ENCODE peak calls at places on chromosomes 16 and 17, in five cellular contexts. One of them, this sample, is unnamed.
A peak's percentile ranks its signal among the peaks of the same experiment; 100 is the strongest.

GRCh38 chr17:30253316-30253715 is 17.8 kb upstream of the SLC6A4 start:
- DNase-seq in mammary epithelial cell: no peak
- DNase-seq in adrenal gland: no peak
- DNase-seq in fibroblast of lung: no peak
- DNase-seq in effector memory CD4-positive, alpha-beta T cell: no peak
- DNase-seq in this sample: no peak

GRCh38 chr16:27828671-27829070 is 234.8 kb downstream of the GSG1L start:
- DNase-seq in fibroblast of lung: no peak
- DNase-seq in effector memory CD4-positive, alpha-beta T cell: no peak
- DNase-seq in adrenal gland: no peak
- DNase-seq in mammary epithelial cell: no peak
- DNase-seq in this sample: no peak

GRCh38 chr17:63523256-63523869 is at the start of gene KCNH6:
- DNase-seq in fibroblast of lung: peak; percentile 1
- DNase-seq in adrenal gland: no peak
- DNase-seq in mammary epithelial cell: no peak
- DNase-seq in effector memory CD4-positive, alpha-beta T cell: no peak
- DNase-seq in this sample: no peak

GRCh38 chr16:1612320-1613111 is at the start of gene CRAMP1:
- DNase-seq in effector memory CD4-positive, alpha-beta T cell: peak; percentile 5
- DNase-seq in mammary epithelial cell: peak; percentile 36
- DNase-seq in fibroblast of lung: peak; percentile 17
- DNase-seq in adrenal gland: peak; percentile 58
- DNase-seq in this sample: peak; percentile 16

GRCh38 chr17:68753985-68754769 is 153.0 kb upstream of the FAM20A start:
- DNase-seq in adrenal gland: no peak
- DNase-seq in fibroblast of lung: no peak
- DNase-seq in mammary epithelial cell: no peak
- DNase-seq in effector memory CD4-positive, alpha-beta T cell: no peak
- DNase-seq in this sample: no peak

GRCh38 chr16:4859190-4859899 is 12.1 kb downstream of the UBN1 start:
- DNase-seq in effector memory CD4-positive, alpha-beta T cell: no peak
- DNase-seq in fibroblast of lung: peak; percentile 48
- DNase-seq in mammary epithelial cell: peak; percentile 85
- DNase-seq in adrenal gland: no peak
- DNase-seq in this sample: no peak

GRCh38 chr17:50264263-50265113 is 9.8 kb upstream of the TMEM92 start:
- DNase-seq in mammary epithelial cell: no peak
- DNase-seq in adrenal gland: no peak
- DNase-seq in fibroblast of lung: peak; percentile 65
- DNase-seq in effector memory CD4-positive, alpha-beta T cell: no peak
- DNase-seq in this sample: no peak

GRCh38 chr16:19853973-19854876 is 30.4 kb downstream of the GPRC5B start:
- DNase-seq in effector memory CD4-positive, alpha-beta T cell: no peak
- DNase-seq in fibroblast of lung: no peak
- DNase-seq in adrenal gland: no peak
- DNase-seq in mammary epithelial cell: no peak
- DNase-seq in this sample: no peak

GRCh38 chr17:73827627-73828241 is 183.5 kb upstream of the SDK2 start:
- DNase-seq in effector memory CD4-positive, alpha-beta T cell: no peak
- DNase-seq in mammary epithelial cell: no peak
- DNase-seq in fibroblast of lung: no peak
- DNase-seq in adrenal gland: no peak
- DNase-seq in this sample: no peak

GRCh38 chr17:81612172-81612571 is 24.7 kb downstream of the NPLOC4 start:
- DNase-seq in mammary epithelial cell: no peak
- DNase-seq in adrenal gland: no peak
- DNase-seq in effector memory CD4-positive, alpha-beta T cell: no peak
- DNase-seq in fibroblast of lung: no peak
- DNase-seq in this sample: no peak

GRCh38 chr17:56142325-56142724 is 10.9 kb upstream of the ANKFN1 start:
- DNase-seq in effector memory CD4-positive, alpha-beta T cell: no peak
- DNase-seq in fibroblast of lung: peak; percentile 95
- DNase-seq in mammary epithelial cell: peak; percentile 18
- DNase-seq in adrenal gland: no peak
- DNase-seq in this sample: no peak

GRCh38 chr16:58814348-58814801 is 80.3 kb upstream of the GOT2 start:
- DNase-seq in adrenal gland: peak; percentile 72
- DNase-seq in fibroblast of lung: peak; percentile 36
- DNase-seq in effector memory CD4-positive, alpha-beta T cell: peak; percentile 8
- DNase-seq in mammary epithelial cell: peak; percentile 26
- DNase-seq in this sample: peak; percentile 40

GRCh38 chr17:74474043-74474792 is 7.8 kb downstream of the CD300A start:
- DNase-seq in adrenal gland: no peak
- DNase-seq in effector memory CD4-positive, alpha-beta T cell: no peak
- DNase-seq in mammary epithelial cell: no peak
- DNase-seq in fibroblast of lung: no peak
- DNase-seq in this sample: no peak

GRCh38 chr16:27369806-27370205 is 32.2 kb upstream of the IL21R start:
- DNase-seq in effector memory CD4-positive, alpha-beta T cell: no peak
- DNase-seq in fibroblast of lung: peak; percentile 57
- DNase-seq in mammary epithelial cell: no peak
- DNase-seq in adrenal gland: no peak
- DNase-seq in this sample: no peak

GRCh38 chr17:69853533-69854262 is 221.3 kb upstream of the KCNJ16 start:
- DNase-seq in mammary epithelial cell: no peak
- DNase-seq in adrenal gland: peak; percentile 87
- DNase-seq in effector memory CD4-positive, alpha-beta T cell: no peak
- DNase-seq in fibroblast of lung: peak; percentile 54
- DNase-seq in this sample: no peak

GRCh38 chr17:31488982-31489294 is 97.5 kb downstream of the RAB11FIP4 start:
- DNase-seq in mammary epithelial cell: no peak
- DNase-seq in effector memory CD4-positive, alpha-beta T cell: no peak
- DNase-seq in adrenal gland: no peak
- DNase-seq in fibroblast of lung: no peak
- DNase-seq in this sample: no peak

GRCh38 chr17:17722081-17722905 is 41.0 kb downstream of the RAI1 start:
- DNase-seq in mammary epithelial cell: no peak
- DNase-seq in effector memory CD4-positive, alpha-beta T cell: no peak
- DNase-seq in fibroblast of lung: peak; percentile 61
- DNase-seq in adrenal gland: peak; percentile 75
- DNase-seq in this sample: no peak

GRCh38 chr16:70740919-70741778 is 55.3 kb upstream of the MTSS2 start:
- DNase-seq in mammary epithelial cell: no peak
- DNase-seq in fibroblast of lung: peak; percentile 55
- DNase-seq in effector memory CD4-positive, alpha-beta T cell: no peak
- DNase-seq in adrenal gland: no peak
- DNase-seq in this sample: no peak

GRCh38 chr17:27241346-27241946 is 52.5 kb upstream of the WSB1 start:
- DNase-seq in fibroblast of lung: peak; percentile 64
- DNase-seq in effector memory CD4-positive, alpha-beta T cell: no peak
- DNase-seq in adrenal gland: no peak
- DNase-seq in mammary epithelial cell: peak; percentile 90
- DNase-seq in this sample: no peak

GRCh38 chr17:39706921-39707337 is 7.1 kb downstream of the ERBB2 start:
- DNase-seq in adrenal gland: no peak
- DNase-seq in effector memory CD4-positive, alpha-beta T cell: no peak
- DNase-seq in fibroblast of lung: no peak
- DNase-seq in mammary epithelial cell: no peak
- DNase-seq in this sample: no peak

GRCh38 chr16:85902366-85903155 is 3.6 kb downstream of the IRF8 start:
- DNase-seq in fibroblast of lung: no peak
- DNase-seq in mammary epithelial cell: no peak
- DNase-seq in adrenal gland: no peak
- DNase-seq in effector memory CD4-positive, alpha-beta T cell: peak; percentile 17
- DNase-seq in this sample: no peak

DNA sequence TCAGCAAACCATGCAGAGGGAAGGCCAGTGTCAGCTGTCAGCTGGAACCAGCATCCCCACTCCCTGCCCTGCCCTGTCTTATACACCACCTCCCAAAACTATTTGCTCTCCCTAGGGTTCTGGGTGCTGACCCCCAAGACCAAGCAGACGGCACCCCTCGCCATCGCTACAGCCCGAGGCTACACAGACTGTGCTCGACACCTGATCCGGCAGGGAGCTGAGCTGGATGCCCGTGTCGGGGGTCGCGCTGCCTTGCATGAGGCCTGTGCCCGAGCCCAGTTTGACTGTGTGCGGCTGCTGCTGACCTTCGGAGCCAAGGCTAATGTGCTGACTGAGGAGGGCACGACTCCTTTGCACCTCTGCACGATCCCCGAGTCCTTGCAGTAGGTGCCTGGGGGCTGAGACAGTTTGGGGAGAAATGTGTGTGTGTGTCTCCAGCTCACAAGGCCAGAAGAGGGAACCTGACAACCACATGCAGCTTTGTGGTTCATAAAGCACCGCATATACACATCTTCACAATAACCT is 1.5 kb downstream of the ASB16 start:
- DNase-seq in mammary epithelial cell: no peak
- DNase-seq in effector memory CD4-positive, alpha-beta T cell: no peak
- DNase-seq in fibroblast of lung: no peak
- DNase-seq in adrenal gland: no peak
- DNase-seq in this sample: no peak
- H3K4me3 ChIP-seq in mammary epithelial cell: no peak overlapping the region
- H3K4me3 ChIP-seq in effector memory CD4-positive, alpha-beta T cell: no peak overlapping the region
- H3K4me3 ChIP-seq in fibroblast of lung: no peak overlapping the region
- H3K4me3 ChIP-seq in adrenal gland: no peak overlapping the region
- H3K4me3 ChIP-seq in this sample: no peak overlapping the region

GRCh38 chr16:16038950-16039349 is 89.5 kb downstream of the ABCC1 start:
- DNase-seq in fibroblast of lung: no peak
- DNase-seq in adrenal gland: no peak
- DNase-seq in effector memory CD4-positive, alpha-beta T cell: no peak
- DNase-seq in mammary epithelial cell: no peak
- DNase-seq in this sample: no peak
- H3K36me3 ChIP-seq in fibroblast of lung: peaks cover 35% of the 10 kb centered on the region
- H3K36me3 ChIP-seq in adrenal gland: no peaks in the 10 kb centered on the region
- H3K36me3 ChIP-seq in effector memory CD4-positive, alpha-beta T cell: peaks cover 44% of the 10 kb centered on the region
- H3K36me3 ChIP-seq in mammary epithelial cell: peaks cover 23% of the 10 kb centered on the region
- H3K36me3 ChIP-seq in this sample: peaks cover 13% of the 10 kb centered on the region

GRCh38 chr17:13502263-13502662 is 99.5 kb downstream of the HS3ST3A1 start:
- DNase-seq in effector memory CD4-positive, alpha-beta T cell: no peak
- DNase-seq in mammary epithelial cell: no peak
- DNase-seq in adrenal gland: no peak
- DNase-seq in fibroblast of lung: no peak
- DNase-seq in this sample: no peak
- H3K4me1 ChIP-seq in effector memory CD4-positive, alpha-beta T cell: no peaks in the 10 kb centered on the region
- H3K4me1 ChIP-seq in mammary epithelial cell: no peaks in the 10 kb centered on the region
- H3K4me1 ChIP-seq in adrenal gland: no peaks in the 10 kb centered on the region
- H3K4me1 ChIP-seq in fibroblast of lung: no peaks in the 10 kb centered on the region
- H3K4me1 ChIP-seq in this sample: no peaks in the 10 kb centered on the region

GRCh38 chr16:28873543-28874201 is 4.6 kb upstream of the ATP2A1 start:
- DNase-seq in fibroblast of lung: no peak
- DNase-seq in adrenal gland: no peak
- DNase-seq in effector memory CD4-positive, alpha-beta T cell: peak; percentile 38
- DNase-seq in mammary epithelial cell: no peak
- DNase-seq in this sample: peak; percentile 32
- H3K4me3 ChIP-seq in fibroblast of lung: no peak overlapping the region
- H3K4me3 ChIP-seq in adrenal gland: no peak overlapping the region
- H3K4me3 ChIP-seq in effector memory CD4-positive, alpha-beta T cell: no peak overlapping the region
- H3K4me3 ChIP-seq in mammary epithelial cell: no peak overlapping the region
- H3K4me3 ChIP-seq in this sample: no peak overlapping the region